ENCODE peak calls at places on chromosomes 11 and 22, in four cellular contexts. O is A673, Q is K562, F is neural progenitor cell. U is an unnamed sample.

GRCh38 chr11:61904539-61905048 is 12.8 kb downstream of the RAB3IL1 start:
- DNase-seq in O (no peak), Q (peak), F (peak), U (no peak)

GRCh38 chr22:20552913-20553401 is 45.5 kb downstream of the MED15 start:
- DNase-seq in O (no peak), Q (no peak), F (no peak), U (no peak)

GRCh38 chr11:130652671-130653335 is 204.4 kb downstream of the ADAMTS15 start:
- DNase-seq in O (peak), Q (no peak), F (no peak), U (no peak)

GRCh38 chr11:68325183-68325893 is 12.9 kb downstream of the LRP5 start:
- DNase-seq in O (no peak), Q (no peak), F (peak), U (no peak)

GRCh38 chr11:62340269-62340901 is 3.1 kb downstream of the ASRGL1 start:
- DNase-seq in O (peak), Q (peak), F (peak), U (peak)

GRCh38 chr11:43802509-43802908 is 78.1 kb upstream of the ALKBH3 start:
- DNase-seq in O (peak), Q (no peak), F (no peak), U (no peak)

GRCh38 chr11:60978546-60979380 is 7.3 kb downstream of the CD6 start:
- DNase-seq in O (peak), Q (no peak), F (no peak), U (no peak)

GRCh38 chr11:69108559-69108958 is 47.2 kb upstream of the SMIM38 start:
- DNase-seq in O (no peak), Q (no peak), F (no peak), U (no peak)

GRCh38 chr11:2133481-2134021 is 5.6 kb downstream of the IGF2 start:
- DNase-seq in O (no peak), Q (no peak), F (no peak), U (no peak)
- TF ChIP-seq EZH2 in O (no peak), Q (no peak), F (no peak), U (no peak)

DNA sequence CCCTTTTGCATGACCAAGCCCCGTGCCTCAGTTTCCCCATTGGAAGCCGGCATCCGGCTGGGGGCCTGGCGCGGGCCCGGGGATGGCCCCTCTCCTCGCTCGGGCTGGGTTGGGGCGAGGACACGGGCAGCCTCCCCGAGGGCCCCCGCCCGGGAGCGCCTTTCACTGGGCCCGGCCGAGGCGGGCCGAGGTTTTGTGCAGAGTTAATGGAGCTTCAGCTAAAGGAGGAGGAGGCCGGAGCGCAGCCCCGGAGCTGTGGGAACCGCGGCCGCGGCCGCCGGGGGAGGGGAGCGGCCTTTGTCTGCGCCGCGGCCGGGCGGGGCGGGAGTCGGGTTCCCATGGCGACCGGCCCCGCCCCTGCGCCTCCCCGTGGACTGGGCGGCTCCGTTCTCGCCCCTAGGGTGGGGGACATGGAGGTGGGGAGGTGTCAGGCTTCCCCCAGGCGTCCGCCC is 1.4 kb upstream of the MAPK11 start:
- DNase-seq in O (peak), Q (peak), F (peak), U (no peak)
- TF ChIP-seq EZH2 in O (no peak), Q (no peak), F (no peak), U (no peak)

GRCh38 chr11:120096326-120096725 is 41.6 kb downstream of the TRIM29 start:
- DNase-seq in O (no peak), Q (no peak), F (no peak), U (no peak)
- TF ChIP-seq EZH2 in O (no peak), Q (no peak), F (no peak), U (no peak)

GRCh38 chr11:19345848-19346681 is 105.3 kb upstream of the E2F8 start:
- DNase-seq in O (peak), Q (peak), F (peak), U (no peak)

GRCh38 chr11:19347911-19348310 is 107.2 kb upstream of the E2F8 start:
- DNase-seq in O (no peak), Q (no peak), F (peak), U (no peak)

GRCh38 chr11:19345519-19345847 is 104.7 kb upstream of the E2F8 start:
- DNase-seq in O (peak), Q (no peak), F (peak), U (no peak)

GRCh38 chr11:19342036-19342435 is 101.3 kb upstream of the E2F8 start:
- DNase-seq in O (no peak), Q (no peak), F (no peak), U (no peak)

DNA sequence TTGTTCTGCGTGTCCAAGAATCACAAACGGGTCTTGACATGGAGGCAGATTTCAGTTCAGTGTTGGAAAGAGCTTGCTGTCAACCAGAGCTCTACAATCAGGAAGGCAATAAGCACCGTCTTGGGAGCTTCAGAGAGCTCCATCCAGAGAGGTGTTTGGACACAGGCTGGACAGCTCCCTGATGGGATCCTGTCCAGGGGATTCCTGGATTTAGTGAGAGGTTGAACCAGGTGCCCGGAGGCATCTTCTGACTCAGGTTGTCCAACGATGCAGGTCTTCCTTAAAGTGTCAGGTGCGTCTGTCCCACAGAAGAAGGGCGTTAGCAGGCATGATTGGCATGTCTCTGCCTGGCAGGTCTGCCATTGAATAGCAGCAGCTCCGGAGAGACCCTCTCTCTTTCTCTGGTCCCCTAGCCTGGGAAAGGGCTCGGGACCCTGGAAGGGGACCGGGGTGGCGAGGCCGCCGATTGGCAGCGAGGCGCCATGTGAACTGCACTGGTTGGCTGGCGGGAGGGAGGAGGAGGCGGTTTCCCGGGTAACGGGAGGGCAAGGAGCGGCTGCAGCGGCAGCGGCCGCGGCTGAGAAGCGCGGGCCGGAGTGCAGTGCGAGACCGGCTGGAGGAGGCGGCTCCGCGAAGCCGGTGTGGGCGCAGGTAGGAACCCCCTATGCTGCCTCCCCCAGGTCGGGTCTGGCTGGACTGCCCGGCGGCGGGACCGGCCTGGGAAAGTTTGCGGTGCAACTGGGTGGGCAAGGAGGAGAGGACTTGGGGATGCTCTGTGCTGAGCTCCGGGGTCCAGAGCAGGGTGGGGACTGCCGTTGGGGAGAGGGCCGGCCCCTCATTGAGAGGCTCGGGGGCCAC is 104.1 kb upstream of the E2F8 start:
- DNase-seq in O (peak), Q (no peak), F (peak), U (no peak)
- TF ChIP-seq EZH2 in O (no peak), Q (no peak), F (no peak), U (no peak)

GRCh38 chr22:45832180-45832579 is 144.8 kb downstream of the WNT7B start:
- DNase-seq in O (no peak), Q (no peak), F (no peak), U (no peak)

GRCh38 chr22:45834795-45835194 is 142.2 kb downstream of the WNT7B start:
- DNase-seq in O (no peak), Q (no peak), F (no peak), U (no peak)

GRCh38 chr22:45834241-45834640 is 142.7 kb downstream of the WNT7B start:
- DNase-seq in O (no peak), Q (no peak), F (no peak), U (no peak)

GRCh38 chr22:45832959-45833580 is 143.9 kb downstream of the WNT7B start:
- DNase-seq in O (no peak), Q (no peak), F (no peak), U (no peak)

GRCh38 chr22:45833613-45834012 is 143.3 kb downstream of the WNT7B start:
- DNase-seq in O (no peak), Q (no peak), F (no peak), U (no peak)
- TF ChIP-seq EZH2 in O (no peak), Q (no peak), F (no peak), U (no peak)

DNA sequence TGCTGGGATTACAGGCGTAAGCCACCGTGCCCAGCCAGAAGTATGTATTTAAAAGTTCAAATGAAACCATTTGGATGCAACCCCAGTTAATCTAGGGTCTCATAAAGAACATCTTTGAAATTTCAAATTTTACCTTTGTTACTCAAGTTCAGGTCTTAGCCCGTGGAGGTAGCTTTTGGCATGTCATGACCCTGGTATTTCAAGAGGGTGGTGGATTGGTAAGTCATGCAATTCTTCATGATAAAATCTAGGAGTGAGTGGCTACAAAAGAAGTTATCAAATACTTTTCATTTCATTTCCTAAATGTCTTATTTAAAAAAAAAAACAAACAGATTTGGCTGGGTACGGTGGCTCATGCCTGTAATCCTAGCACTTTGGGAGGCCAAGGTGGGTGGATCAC is 80.6 kb downstream of the ABTB2 start:
- DNase-seq in O (no peak), Q (no peak), F (no peak), U (no peak)
- TF ChIP-seq EZH2 in O (no peak), Q (no peak), F (no peak), U (no peak)

DNA sequence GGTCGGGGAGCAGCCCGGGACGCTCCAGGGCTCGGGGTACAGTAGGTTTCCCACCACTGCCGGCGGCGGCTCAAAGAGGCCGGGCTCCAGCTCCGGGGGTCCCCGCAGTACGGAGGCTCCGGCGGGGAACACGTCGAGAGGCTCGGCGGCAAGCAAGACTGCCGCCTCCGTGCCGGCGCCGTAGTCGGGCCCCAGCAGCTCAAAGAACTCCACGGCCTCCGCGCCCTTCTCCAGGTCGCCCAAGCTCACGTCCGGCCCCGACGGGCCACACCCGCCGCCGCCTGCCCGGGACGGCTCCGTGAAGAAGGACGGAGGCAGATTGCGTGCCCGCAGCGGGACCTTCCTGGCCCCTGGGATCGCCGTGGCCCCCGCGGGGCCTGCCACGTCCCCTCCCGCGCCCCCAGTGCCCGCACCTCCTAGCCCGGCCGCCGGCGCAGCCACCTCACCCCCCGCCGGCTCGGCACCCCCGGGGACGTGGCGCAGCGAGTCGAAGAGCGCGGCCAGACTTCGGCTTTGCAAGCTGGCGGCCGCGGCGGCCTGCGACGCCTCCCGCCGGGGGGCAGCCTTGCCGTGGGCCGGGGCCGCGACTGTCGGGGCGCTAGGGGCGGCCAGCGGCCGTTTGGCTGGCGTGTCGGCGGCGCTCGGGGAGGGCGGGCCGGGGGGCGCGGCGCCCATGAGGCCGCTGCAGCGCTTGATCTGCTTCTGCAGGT is 775 bp downstream of the FAM181B start:
- DNase-seq in O (peak), Q (peak), F (peak), U (no peak)
- TF ChIP-seq EZH2 in O (peak), Q (no peak), F (peak), U (peak)

DNA sequence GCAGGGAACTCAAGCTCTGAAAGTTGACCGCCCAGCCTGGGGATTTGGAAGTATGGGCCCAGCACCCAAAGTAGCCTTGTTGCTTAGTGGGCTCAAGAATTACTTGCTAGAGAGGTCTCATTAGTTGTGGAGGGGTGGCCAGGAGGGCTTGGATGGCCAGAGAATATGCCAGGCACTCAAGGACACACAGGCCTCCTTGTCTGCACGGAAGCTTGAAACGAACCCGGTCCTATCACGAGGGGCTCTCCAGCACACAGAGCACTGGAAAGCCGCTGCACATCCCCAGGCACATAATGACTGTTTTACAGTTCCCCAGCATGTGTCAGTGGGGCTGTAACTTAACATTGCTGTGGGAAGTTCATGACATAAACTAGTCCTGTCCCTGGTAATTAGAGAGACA is 55.9 kb downstream of the NAT10 start:
- DNase-seq in O (no peak), Q (no peak), F (no peak), U (no peak)
- TF ChIP-seq EZH2 in O (no peak), Q (no peak), F (no peak), U (no peak)

GRCh38 chr11:22341582-22341919 is 3.4 kb downstream of the SLC17A6 start:
- DNase-seq in O (no peak), Q (no peak), F (peak), U (no peak)
- TF ChIP-seq EZH2 in O (no peak), Q (no peak), F (no peak), U (no peak)